ENCODE peak calls at places on chromosomes 12 and 14, in six cellular contexts. K is retina, N is glutamatergic neuron, X is T-helper 1 cell, W is choroid plexus epithelial cell, D is cardiac fibroblast. P is an unnamed sample.

GRCh38 chr12:34204830-34205285 is 182.6 kb downstream of the ALG10 start:
- DNase-seq in K (no peak), D (no peak), N (no peak), W (no peak), X (no peak), P (no peak)

GRCh38 chr14:83988274-83988673 is 1541.7 kb upstream of the FLRT2 start:
- DNase-seq in X (no peak), N (no peak), D (peak), W (peak), K (no peak), P (no peak)

GRCh38 chr14:49980027-49980426 is 87.1 kb downstream of the ARF6 start:
- DNase-seq in K (no peak), W (no peak), X (no peak), D (no peak), N (no peak), P (no peak)

GRCh38 chr14:95382747-95383146 is 63.0 kb upstream of the CLMN start:
- DNase-seq in X (no peak), W (no peak), K (no peak), D (no peak), N (no peak), P (no peak)

GRCh38 chr14:30551460-30551859 is 7.5 kb upstream of the G2E3 start:
- DNase-seq in W (peak), X (no peak), D (no peak), N (no peak), K (no peak), P (no peak)

GRCh38 chr12:6551496-6552139 is 4.2 kb downstream of the IFFO1 start:
- DNase-seq in X (no peak), K (no peak), W (peak), D (peak), N (no peak), P (no peak)

GRCh38 chr12:128784030-128784770 is 39.6 kb downstream of the SLC15A4 start:
- DNase-seq in N (no peak), X (no peak), D (peak), W (peak), K (no peak), P (no peak)

GRCh38 chr14:22994762-22995275 is 12.5 kb upstream of the AJUBA start:
- DNase-seq in N (peak), X (no peak), W (peak), D (peak), K (peak), P (no peak)

GRCh38 chr12:32821293-32822089 is 65.8 kb upstream of the YARS2 start:
- DNase-seq in W (peak), K (no peak), N (no peak), X (no peak), D (peak), P (no peak)

GRCh38 chr14:24286996-24287395 is 12.6 kb downstream of the DHRS1 start:
- DNase-seq in W (no peak), D (no peak), X (no peak), K (no peak), N (no peak), P (no peak)

GRCh38 chr12:58414398-58414871 is 473.1 kb downstream of the ATP23 start:
- DNase-seq in X (no peak), K (no peak), D (peak), W (peak), N (no peak), P (no peak)

GRCh38 chr12:27608890-27609289 is 84.9 kb downstream of the PPFIBP1 start:
- DNase-seq in K (no peak), W (no peak), X (no peak), N (no peak), D (no peak), P (no peak)

GRCh38 chr12:130497991-130498390 is 160.3 kb downstream of the PIWIL1 start:
- DNase-seq in K (no peak), X (no peak), W (no peak), N (no peak), D (no peak), P (no peak)

GRCh38 chr12:89880695-89881350 is 172.2 kb upstream of the ATP2B1 start:
- DNase-seq in X (no peak), W (no peak), D (no peak), K (no peak), N (no peak), P (no peak)

GRCh38 chr14:35890308-35890707 is 64.2 kb downstream of the BRMS1L start:
- DNase-seq in K (no peak), D (no peak), N (no peak), W (no peak), X (no peak), P (no peak)

GRCh38 chr12:95738024-95738611 is 52.4 kb downstream of the NTN4 start:
- DNase-seq in N (no peak), D (no peak), X (no peak), W (no peak), K (no peak), P (no peak)

GRCh38 chr14:31243860-31244259 is 36.3 kb upstream of the HECTD1 start:
- DNase-seq in X (no peak), K (no peak), N (no peak), W (no peak), D (no peak), P (no peak)

GRCh38 chr12:107385518-107385917 is 292.2 kb upstream of the CRY1 start:
- DNase-seq in X (no peak), D (peak), N (no peak), K (no peak), W (peak), P (no peak)

GRCh38 chr12:132812631-132813305 is 15.9 kb downstream of the GOLGA3 start:
- DNase-seq in X (no peak), K (no peak), N (no peak), W (peak), D (no peak), P (no peak)

GRCh38 chr12:109517619-109518018 is 40.2 kb downstream of the UBE3B start:
- DNase-seq in N (peak), W (no peak), K (peak), D (no peak), X (no peak), P (no peak)

GRCh38 chr14:21090194-21090939 is 8.1 kb downstream of the ZNF219 start:
- DNase-seq in D (no peak), W (no peak), N (peak), X (no peak), K (no peak), P (peak)

GRCh38 chr12:49825360-49825970 is 2.7 kb downstream of the NCKAP5L start:
- DNase-seq in D (peak), N (no peak), W (peak), K (no peak), X (no peak), P (no peak)

GRCh38 chr14:49586673-49587460 is 687 bp upstream of the RPS29 start:
- DNase-seq in K (peak), X (no peak), W (peak), N (peak), D (peak), P (peak)